ENCODE peak calls at places on chromosomes 16 and 17, in six cellular contexts. F is astrocyte, X is A549, N is adrenal gland, D is heart right ventricle, Z is brain microvascular endothelial cell. Y is an unnamed sample.

GRCh38 chr17:27379863-27380533 is 76.2 kb upstream of the KSR1 start:
- DNase-seq in X (no peak), N (peak; percentile 47), D (peak; percentile 65), Z (peak; percentile 43), F (peak; percentile 41), Y (no peak)

GRCh38 chr16:761580-761979 is 1.0 kb downstream of the MSLN start:
- DNase-seq in N (no peak), D (no peak), F (no peak), X (no peak), Z (no peak), Y (no peak)

GRCh38 chr16:45454-45853 is 8.0 kb downstream of the POLR3K start:
- DNase-seq in D (no peak), Z (no peak), N (peak; percentile 1), X (no peak), F (no peak), Y (no peak)

GRCh38 chr16:24753437-24753836 is 24.0 kb downstream of the TNRC6A start:
- DNase-seq in D (no peak), X (no peak), N (no peak), Z (no peak), F (no peak), Y (no peak)

GRCh38 chr17:15662726-15663125 is 21.4 kb downstream of the TRIM16 start:
- DNase-seq in N (no peak), F (peak; percentile 16), D (no peak), Z (no peak), X (no peak), Y (no peak)

GRCh38 chr16:73956592-73957495 is 339.8 kb upstream of the PSMD7 start:
- DNase-seq in D (peak; percentile 56), Z (peak; percentile 78), F (peak; percentile 23), X (peak; percentile 37), N (peak; percentile 45), Y (peak; percentile 20)

GRCh38 chr17:20230924-20231323 is 221.8 kb downstream of the SPECC1 start:
- DNase-seq in Z (no peak), D (no peak), N (no peak), X (no peak), F (no peak), Y (no peak)

GRCh38 chr16:53664724-53665345 is 38.8 kb downstream of the RPGRIP1L start:
- DNase-seq in F (peak; percentile 97), D (peak; percentile 3), Z (peak; percentile 87), X (no peak), N (no peak), Y (peak; percentile 50)

GRCh38 chr16:53518550-53519416 is 15.8 kb upstream of the AKTIP start:
- DNase-seq in Z (peak; percentile 74), N (peak; percentile 34), X (no peak), F (peak; percentile 32), D (peak; percentile 79), Y (no peak)

GRCh38 chr17:34993031-34993430 is 12.7 kb downstream of the LIG3 start:
- DNase-seq in D (no peak), N (no peak), X (no peak), Z (no peak), F (no peak), Y (no peak)

GRCh38 chr17:47789611-47790520 is 31.7 kb downstream of the OSBPL7 start:
- DNase-seq in D (no peak), Z (peak; percentile 19), N (peak; percentile 48), F (peak; percentile 14), X (peak; percentile 92), Y (no peak)

GRCh38 chr17:29180788-29181160 is 576 bp upstream of the MYO18A start:
- DNase-seq in F (no peak), Z (no peak), X (no peak), D (no peak), N (no peak), Y (no peak)

GRCh38 chr17:31580331-31581021 is 189.0 kb downstream of the RAB11FIP4 start:
- DNase-seq in X (no peak), Z (peak; percentile 69), D (no peak), N (peak; percentile 47), F (peak; percentile 81), Y (no peak)

GRCh38 chr17:55817273-55817709 is 66.4 kb downstream of the PCTP start:
- DNase-seq in Z (no peak), F (no peak), D (no peak), X (no peak), N (no peak), Y (no peak)

GRCh38 chr16:85947511-85948509 is 48.8 kb downstream of the IRF8 start:
- DNase-seq in Z (no peak), X (no peak), F (no peak), N (no peak), D (no peak), Y (no peak)

GRCh38 chr17:31225831-31226230 is 71.2 kb downstream of the OMG start:
- DNase-seq in X (no peak), N (no peak), Z (no peak), D (no peak), F (no peak), Y (no peak)

GRCh38 chr17:61414141-61414935 is 14.7 kb downstream of the TBX2 start:
- DNase-seq in Z (no peak), D (peak; percentile 13), N (peak; percentile 65), F (no peak), X (no peak), Y (no peak)

DNA sequence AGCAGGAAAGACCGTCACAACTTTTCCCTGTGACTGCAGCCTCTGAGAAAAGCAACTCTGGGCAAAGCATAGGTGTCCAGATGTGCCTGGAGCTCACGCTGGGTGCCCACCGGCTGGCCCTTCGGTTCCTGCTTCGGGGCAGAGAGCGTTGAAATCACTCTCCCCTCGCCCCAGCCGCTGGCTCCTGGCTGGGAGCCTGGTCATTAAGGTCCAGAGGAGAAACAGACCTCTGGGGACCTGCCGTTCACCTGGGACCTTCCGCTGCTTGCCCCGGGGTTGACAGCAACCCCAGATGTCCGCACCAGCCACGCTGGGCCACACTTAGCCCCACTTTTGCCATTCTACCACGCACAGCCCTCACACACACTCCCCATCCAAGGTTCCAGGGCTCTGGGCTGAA is 13.1 kb downstream of the MRM3 start:
- DNase-seq in F (no peak), Z (no peak), D (no peak), N (no peak), X (no peak), Y (no peak)
- H3K4me3 ChIP-seq in F (no peak overlapping the region), Z (peak overlapping the region; percentile 30), D (peak overlapping the region; percentile 50), N (no peak overlapping the region), X (no peak overlapping the region), Y (no peak overlapping the region)

DNA sequence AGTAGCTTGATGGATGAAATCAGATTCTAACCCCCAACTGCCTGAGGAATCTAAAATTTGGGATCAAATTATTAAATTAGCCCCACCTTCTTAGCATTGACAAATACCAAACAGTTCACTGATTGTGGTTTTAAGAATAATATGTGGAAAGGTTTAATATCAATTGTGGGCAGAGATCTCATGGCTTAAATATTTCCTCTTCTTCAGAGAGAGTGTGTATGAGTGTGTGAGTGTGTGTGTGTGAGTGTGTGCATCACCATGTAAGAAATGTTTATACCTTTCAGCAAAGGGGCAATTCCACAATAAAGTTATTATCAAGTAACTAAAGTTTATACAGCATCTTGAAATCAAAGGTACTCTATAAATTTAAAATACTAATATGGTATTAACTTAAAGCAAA is 3.2 kb downstream of the SMURF2 start:
- DNase-seq in D (no peak), F (peak; percentile 97), N (no peak), Z (peak; percentile 63), X (no peak), Y (no peak)
- H3K27ac ChIP-seq in D (no peak overlapping the region), F (peak overlapping the region; percentile 29), N (no peak overlapping the region), Z (peak overlapping the region; percentile 19), X (no peak overlapping the region), Y (no peak overlapping the region)

DNA sequence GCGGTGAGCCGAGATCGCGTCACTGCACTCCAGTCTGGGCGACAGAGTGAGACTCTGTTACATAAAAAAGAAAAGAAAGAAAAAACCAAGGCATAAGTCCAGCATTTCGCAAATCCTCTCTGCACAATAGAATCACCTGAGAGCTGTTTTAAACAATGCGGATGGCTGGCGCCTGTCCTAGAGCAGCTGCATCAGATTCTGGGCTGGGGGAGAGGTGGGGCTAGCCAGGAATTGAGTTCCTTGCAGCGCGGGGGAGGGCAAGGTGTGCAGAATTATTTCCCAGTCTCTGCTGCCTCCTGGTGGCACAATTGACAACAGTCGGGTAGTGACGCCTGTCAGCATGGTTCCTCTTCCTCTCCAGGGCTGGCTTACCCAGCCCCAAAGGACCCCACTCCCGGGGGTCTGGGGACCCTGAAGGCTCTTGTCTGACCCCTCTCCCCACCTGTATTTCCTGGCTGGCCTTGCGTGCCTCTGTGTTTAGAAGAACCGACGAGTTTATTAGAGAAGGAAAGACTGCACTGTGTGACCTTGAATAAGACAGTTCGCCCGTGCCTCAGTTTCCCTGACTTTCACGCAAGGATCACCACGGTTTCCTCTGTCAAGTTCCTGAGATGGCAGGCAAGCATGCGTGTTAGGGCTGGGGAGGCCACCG is 41.1 kb upstream of the PLCG2 start:
- DNase-seq in F (peak; percentile 69), N (peak; percentile 80), Z (peak; percentile 62), X (peak; percentile 87), D (peak; percentile 89), Y (no peak)
- H3K4me3 ChIP-seq in F (peak overlapping the region; percentile 41), N (no peak overlapping the region), Z (peak overlapping the region; percentile 24), X (peak overlapping the region; percentile 32), D (peak overlapping the region; percentile 43), Y (peak overlapping the region; percentile 27)

DNA sequence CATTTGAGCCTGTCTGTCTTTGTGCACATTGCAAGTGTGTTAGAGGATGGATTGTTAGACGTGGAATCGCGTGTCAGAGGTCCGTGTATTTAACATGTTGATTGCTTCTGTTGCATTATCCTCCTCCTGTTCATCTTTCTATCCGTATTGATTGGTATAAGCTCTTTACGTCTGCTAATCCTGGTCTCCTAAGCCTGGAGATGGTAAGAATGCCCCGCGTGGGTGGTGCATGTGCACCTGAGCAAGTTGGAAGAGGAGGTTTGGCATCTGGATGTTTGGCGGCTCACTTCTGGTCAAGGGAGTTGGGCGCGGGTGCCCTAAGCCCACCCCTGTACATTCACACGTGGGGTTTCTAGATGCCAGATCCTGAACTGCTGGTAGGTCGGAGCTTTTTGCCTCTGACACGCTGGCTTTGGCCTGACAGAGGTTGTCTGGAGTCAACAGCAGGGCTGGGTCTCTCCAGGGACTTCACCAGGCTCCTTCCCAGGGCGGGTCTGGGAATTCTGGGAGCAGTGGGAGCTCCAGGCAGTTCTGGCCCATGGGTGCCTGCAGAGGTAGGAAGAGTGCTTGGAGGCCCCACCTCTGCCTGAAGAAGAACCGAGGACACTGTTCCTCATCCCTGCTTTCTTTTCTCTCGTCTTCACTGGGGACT is 107.3 kb downstream of the OR1D5 start:
- DNase-seq in Z (no peak), F (no peak), D (no peak), X (no peak), N (no peak), Y (no peak)
- H3K27ac ChIP-seq in Z (peak overlapping the region; percentile 68), F (no peak overlapping the region), D (no peak overlapping the region), X (peak overlapping the region; percentile 83), N (no peak overlapping the region), Y (no peak overlapping the region)

GRCh38 chr17:42798011-42798382 is 507 bp downstream of the COA3 start:
- DNase-seq in Z (no peak), X (no peak), N (no peak), F (no peak), D (no peak), Y (no peak)
- H3K4me3 ChIP-seq in Z (peak overlapping the region; percentile 98), X (peak overlapping the region; percentile 72), N (peak overlapping the region; percentile 70), F (peak overlapping the region; percentile 97), D (peak overlapping the region; percentile 79), Y (peak overlapping the region; percentile 96)